ENCODE peak calls at places on chromosomes 13 and 19, in four cellular contexts. C is effector CD4-positive, alpha-beta T cell; W is ELR; X is NCI-H226. U is an unnamed sample.

GRCh38 chr13:51346397-51346796 is 6.9 kb downstream of the SERPINE3 start:
- DNase-seq in W (no peak), C (no peak), X (no peak), U (no peak)

GRCh38 chr13:64239372-64239771 is 2823.7 kb upstream of the PCDH20 start:
- DNase-seq in C (no peak), W (peak; percentile 88), X (peak; percentile 60), U (no peak)

GRCh38 chr13:24995225-24995804 is 100.6 kb upstream of the PABPC3 start:
- DNase-seq in C (peak; percentile 57), X (peak; percentile 41), W (peak; percentile 82), U (peak; percentile 67)

GRCh38 chr19:33298146-33298911 is 4.0 kb downstream of the CEBPA start:
- DNase-seq in C (no peak), W (no peak), X (no peak), U (no peak)

GRCh38 chr19:43780706-43781525 is at the start of gene KCNN4:
- DNase-seq in X (no peak), W (peak; percentile 76), C (peak; percentile 30), U (no peak)

GRCh38 chr19:31911577-31911976 is 433.8 kb upstream of the ZNF507 start:
- DNase-seq in W (no peak), X (no peak), C (no peak), U (no peak)

GRCh38 chr19:13619203-13619632 is 112.9 kb upstream of the CACNA1A start:
- DNase-seq in X (peak; percentile 26), W (peak; percentile 35), C (no peak), U (no peak)

GRCh38 chr19:30978639-30979038 is 370.6 kb downstream of the TSHZ3 start:
- DNase-seq in C (no peak), W (no peak), X (no peak), U (no peak)

GRCh38 chr19:43438291-43439162 is 23.8 kb downstream of the TEX101 start:
- DNase-seq in X (peak; percentile 46), C (no peak), W (peak; percentile 88), U (no peak)

GRCh38 chr13:44191504-44192171 is 182.0 kb upstream of the SERP2 start:
- DNase-seq in C (no peak), W (peak; percentile 71), X (no peak), U (peak; percentile 73)